ENCODE peak calls at places on chromosomes 4 and X, in nine cellular contexts. W is omental fat pad; L is central memory CD4-positive, alpha-beta T cell; A is T-helper 2 cell; C is naive thymus-derived CD4-positive, alpha-beta T cell; Q is LoVo; R is astrocyte of the spinal cord; Y is ELF-1; N is T-helper 1 cell. M is an unnamed sample.

GRCh38 chr4:165152527-165152926 is 39.9 kb upstream of the TMEM192 start:
- DNase-seq in Y (no peak), A (no peak), L (no peak), N (no peak), C (no peak), W (no peak), Q (no peak), R (no peak), M (peak; percentile 28)

GRCh38 chr4:47668810-47669408 is 169.0 kb downstream of the CORIN start:
- DNase-seq in C (peak; percentile 39), N (peak; percentile 7), Q (peak; percentile 46), Y (no peak), R (peak; percentile 64), W (no peak), A (no peak), L (peak; percentile 16), M (peak; percentile 44)

GRCh38 chrX:154002215-154002719 is 17.4 kb downstream of the IRAK1 start:
- DNase-seq in Y (peak; percentile 75), C (no peak), R (peak; percentile 71), W (no peak), N (no peak), A (no peak), L (peak; percentile 28), Q (no peak), M (peak; percentile 49)

GRCh38 chr4:85128246-85129204 is 162.0 kb upstream of the WDFY3 start:
- DNase-seq in L (no peak), Q (peak; percentile 46), C (no peak), A (no peak), R (no peak), Y (peak; percentile 64), N (no peak), W (no peak), M (no peak)

GRCh38 chrX:125003746-125004446 is 315.8 kb upstream of the TEX13C start:
- DNase-seq in N (no peak), R (no peak), A (no peak), L (no peak), C (no peak), Y (no peak), W (no peak), Q (no peak), M (no peak)

GRCh38 chr4:89434364-89434988 is 126.9 kb upstream of the GPRIN3 start:
- DNase-seq in Q (peak; percentile 57), Y (no peak), N (no peak), R (peak; percentile 41), A (no peak), W (no peak), L (peak; percentile 45), C (peak; percentile 50), M (peak; percentile 18)

GRCh38 chr4:35506161-35506560 is 738.2 kb downstream of the ARAP2 start:
- DNase-seq in L (no peak), C (no peak), Y (no peak), Q (no peak), R (no peak), A (no peak), W (no peak), N (no peak), M (no peak)

GRCh38 chr4:173192375-173193162 is 24.0 kb downstream of the GALNT7 start:
- DNase-seq in W (no peak), C (no peak), N (no peak), Y (no peak), R (no peak), L (no peak), A (no peak), Q (no peak), M (no peak)

GRCh38 chr4:157804986-157805385 is 367.8 kb downstream of the GASK1B start:
- DNase-seq in W (no peak), A (no peak), L (no peak), Y (no peak), C (no peak), R (peak; percentile 12), N (no peak), Q (no peak), M (no peak)

GRCh38 chr4:8110071-8110986 is 48.3 kb downstream of the ABLIM2 start:
- DNase-seq in R (peak; percentile 4), A (no peak), L (no peak), Q (no peak), W (no peak), C (no peak), Y (peak; percentile 73), N (no peak), M (no peak)

GRCh38 chr4:121692261-121692660 is 4.5 kb downstream of the ANXA5 start:
- DNase-seq in N (no peak), A (no peak), Y (no peak), C (no peak), Q (no peak), L (no peak), R (no peak), W (no peak), M (no peak)

GRCh38 chr4:110589297-110589696 is 33.6 kb downstream of the PITX2 start:
- DNase-seq in L (no peak), R (no peak), Y (no peak), N (no peak), Q (peak; percentile 45), C (no peak), A (no peak), W (no peak), M (no peak)

GRCh38 chr4:86338989-86339388 is 20.9 kb downstream of the MAPK10 start:
- DNase-seq in A (no peak), Y (peak; percentile 38), Q (no peak), W (no peak), C (no peak), L (no peak), R (peak; percentile 88), N (no peak), M (peak; percentile 68)

GRCh38 chr4:5544762-5545161 is 163.6 kb downstream of the EVC2 start:
- DNase-seq in C (no peak), Y (no peak), A (no peak), N (no peak), Q (no peak), W (no peak), L (no peak), R (no peak), M (no peak)

GRCh38 chr4:129751646-129752045 is 655.7 kb downstream of the C4orf33 start:
- DNase-seq in Y (no peak), C (no peak), N (no peak), A (no peak), W (no peak), L (no peak), R (no peak), Q (no peak), M (no peak)

GRCh38 chr4:143668930-143669553 is 31.4 kb downstream of the FREM3 start:
- DNase-seq in Q (no peak), R (no peak), Y (no peak), L (no peak), A (no peak), N (no peak), W (no peak), C (no peak), M (no peak)

GRCh38 chrX:68743754-68744153 is 85.1 kb upstream of the EFNB1 start:
- DNase-seq in C (no peak), Q (no peak), Y (no peak), N (no peak), R (no peak), W (no peak), A (no peak), L (no peak), M (no peak)

GRCh38 chr4:82898322-82899243 is 2.0 kb upstream of the THAP9 start:
- DNase-seq in Y (no peak), C (peak; percentile 5), R (peak; percentile 88), A (no peak), Q (peak; percentile 75), N (no peak), L (peak; percentile 5), W (no peak), M (peak; percentile 79)

GRCh38 chr4:145909331-145909730 is 29.3 kb downstream of the ZNF827 start:
- DNase-seq in A (no peak), L (no peak), Y (peak; percentile 91), N (no peak), C (no peak), R (no peak), W (peak; percentile 44), Q (peak; percentile 59), M (no peak)

GRCh38 chr4:22897520-22898108 is 204.9 kb downstream of the GBA3 start:
- DNase-seq in L (no peak), Y (peak; percentile 7), W (no peak), N (no peak), C (peak; percentile 11), A (no peak), R (peak; percentile 33), Q (peak; percentile 41), M (peak; percentile 12)

GRCh38 chr4:140049024-140049923 is 104.7 kb downstream of the MAML3 start:
- DNase-seq in L (peak; percentile 44), C (peak; percentile 66), Q (peak; percentile 57), R (peak; percentile 68), W (no peak), A (no peak), Y (peak; percentile 74), N (peak; percentile 17), M (no peak)

GRCh38 chr4:96134806-96135205 is 294.9 kb downstream of the PDHA2 start:
- DNase-seq in Q (no peak), N (no peak), C (no peak), L (no peak), Y (no peak), A (no peak), R (no peak), W (no peak), M (no peak)

GRCh38 chrX:49193542-49193964 is 6.4 kb downstream of the SYP start:
- DNase-seq in C (no peak), A (no peak), Q (no peak), N (no peak), Y (no peak), R (no peak), L (no peak), W (no peak), M (no peak)

GRCh38 chrX:16089086-16089485 is 34.3 kb upstream of the GRPR start:
- DNase-seq in C (no peak), N (no peak), Q (no peak), W (no peak), A (no peak), Y (no peak), L (no peak), R (no peak), M (no peak)

GRCh38 chr4:157271166-157271869 is 50.8 kb downstream of the GRIA2 start:
- DNase-seq in W (no peak), L (no peak), N (no peak), C (no peak), A (no peak), Q (peak; percentile 19), Y (no peak), R (peak; percentile 70), M (no peak)

GRCh38 chr4:177902386-177902785 is 460.1 kb upstream of the AGA start:
- DNase-seq in L (no peak), C (no peak), Y (no peak), W (no peak), R (no peak), Q (no peak), A (no peak), N (no peak), M (no peak)

GRCh38 chr4:2793578-2793919 is 664 bp downstream of the SH3BP2 start:
- DNase-seq in Q (peak; percentile 25), Y (peak; percentile 37), C (no peak), W (no peak), A (no peak), L (no peak), R (no peak), N (no peak), M (no peak)

GRCh38 chrX:150348365-150348764 is 14.8 kb upstream of the MAMLD1 start:
- DNase-seq in Q (no peak), N (no peak), L (no peak), Y (peak; percentile 94), W (no peak), C (no peak), A (no peak), R (no peak), M (no peak)

GRCh38 chr4:95524184-95524583 is 24.6 kb downstream of the UNC5C start:
- DNase-seq in R (no peak), L (no peak), A (no peak), Q (no peak), Y (no peak), N (no peak), W (no peak), C (no peak), M (no peak)

GRCh38 chr4:14835288-14835687 is 167.0 kb upstream of the CPEB2 start:
- DNase-seq in L (no peak), A (no peak), Y (no peak), C (no peak), W (no peak), N (no peak), R (no peak), Q (no peak), M (no peak)

GRCh38 chr4:177005801-177006230 is 213.1 kb upstream of the VEGFC start:
- DNase-seq in A (no peak), R (peak; percentile 84), N (no peak), C (no peak), L (no peak), W (no peak), Y (no peak), Q (no peak), M (no peak)